ENCODE peak calls at places on chromosomes 6 and 20, in six cellular contexts. One of them, this sample, is unnamed.

GRCh38 chr20:48826883-48827771 is 672 bp downstream of the PREX1 start:
- DNase-seq in GM10248: no peak
- DNase-seq in fibroblast of pulmonary artery: no peak
- DNase-seq in fibroblast of mammary gland: no peak
- DNase-seq in activated T-helper 1 cell treated with anti-CD3 and anti-CD28 coated beads, Interleukin-2, amount 50 U/mL, for 16 hours: no peak
- DNase-seq in stimulated activated naive CD4-positive, alpha-beta T cell: peak; percentile 21
- DNase-seq in this sample: no peak

GRCh38 chr6:159168536-159169192 is 536 bp upstream of the FNDC1 start:
- DNase-seq in GM10248: peak; percentile 21
- DNase-seq in fibroblast of pulmonary artery: peak; percentile 50
- DNase-seq in fibroblast of mammary gland: peak; percentile 47
- DNase-seq in activated T-helper 1 cell treated with anti-CD3 and anti-CD28 coated beads, Interleukin-2, amount 50 U/mL, for 16 hours: no peak
- DNase-seq in stimulated activated naive CD4-positive, alpha-beta T cell: no peak
- DNase-seq in this sample: peak; percentile 72

GRCh38 chr6:87322304-87323212 is at the start of gene SMIM8:
- DNase-seq in GM10248: peak; percentile 93
- DNase-seq in fibroblast of pulmonary artery: peak; percentile 72
- DNase-seq in fibroblast of mammary gland: peak; percentile 61
- DNase-seq in activated T-helper 1 cell treated with anti-CD3 and anti-CD28 coated beads, Interleukin-2, amount 50 U/mL, for 16 hours: peak; percentile 75
- DNase-seq in stimulated activated naive CD4-positive, alpha-beta T cell: peak; percentile 63
- DNase-seq in this sample: peak; percentile 78

GRCh38 chr20:35120012-35120701 is 27.0 kb downstream of the EDEM2 start:
- DNase-seq in GM10248: no peak
- DNase-seq in fibroblast of pulmonary artery: peak; percentile 92
- DNase-seq in fibroblast of mammary gland: peak; percentile 85
- DNase-seq in activated T-helper 1 cell treated with anti-CD3 and anti-CD28 coated beads, Interleukin-2, amount 50 U/mL, for 16 hours: no peak
- DNase-seq in stimulated activated naive CD4-positive, alpha-beta T cell: no peak
- DNase-seq in this sample: no peak

GRCh38 chr6:161963634-161964244 is 689.9 kb upstream of the AGPAT4 start:
- DNase-seq in GM10248: no peak
- DNase-seq in fibroblast of pulmonary artery: no peak
- DNase-seq in fibroblast of mammary gland: no peak
- DNase-seq in activated T-helper 1 cell treated with anti-CD3 and anti-CD28 coated beads, Interleukin-2, amount 50 U/mL, for 16 hours: no peak
- DNase-seq in stimulated activated naive CD4-positive, alpha-beta T cell: no peak
- DNase-seq in this sample: no peak

GRCh38 chr6:116444991-116445566 is 16.1 kb upstream of the CALHM6 start:
- DNase-seq in GM10248: no peak
- DNase-seq in fibroblast of pulmonary artery: no peak
- DNase-seq in fibroblast of mammary gland: no peak
- DNase-seq in activated T-helper 1 cell treated with anti-CD3 and anti-CD28 coated beads, Interleukin-2, amount 50 U/mL, for 16 hours: no peak
- DNase-seq in stimulated activated naive CD4-positive, alpha-beta T cell: no peak
- DNase-seq in this sample: no peak

GRCh38 chr20:51562334-51563140 is 20.0 kb upstream of the NFATC2 start:
- DNase-seq in GM10248: peak; percentile 36
- DNase-seq in fibroblast of pulmonary artery: peak; percentile 97
- DNase-seq in fibroblast of mammary gland: peak; percentile 95
- DNase-seq in activated T-helper 1 cell treated with anti-CD3 and anti-CD28 coated beads, Interleukin-2, amount 50 U/mL, for 16 hours: no peak
- DNase-seq in stimulated activated naive CD4-positive, alpha-beta T cell: no peak
- DNase-seq in this sample: no peak

GRCh38 chr6:116536216-116536621 is 9.3 kb downstream of the TRAPPC3L start:
- DNase-seq in GM10248: peak; percentile 34
- DNase-seq in fibroblast of pulmonary artery: peak; percentile 82
- DNase-seq in fibroblast of mammary gland: peak; percentile 75
- DNase-seq in activated T-helper 1 cell treated with anti-CD3 and anti-CD28 coated beads, Interleukin-2, amount 50 U/mL, for 16 hours: no peak
- DNase-seq in stimulated activated naive CD4-positive, alpha-beta T cell: peak; percentile 6
- DNase-seq in this sample: no peak

GRCh38 chr20:63709149-63709527 is 1.3 kb downstream of the ZGPAT start:
- DNase-seq in GM10248: peak; percentile 4
- DNase-seq in fibroblast of pulmonary artery: no peak
- DNase-seq in fibroblast of mammary gland: no peak
- DNase-seq in activated T-helper 1 cell treated with anti-CD3 and anti-CD28 coated beads, Interleukin-2, amount 50 U/mL, for 16 hours: no peak
- DNase-seq in stimulated activated naive CD4-positive, alpha-beta T cell: no peak
- DNase-seq in this sample: no peak

GRCh38 chr6:127514396-127515227 is 4.5 kb downstream of the MTCL3 start:
- DNase-seq in GM10248: no peak
- DNase-seq in fibroblast of pulmonary artery: peak; percentile 67
- DNase-seq in fibroblast of mammary gland: peak; percentile 67
- DNase-seq in activated T-helper 1 cell treated with anti-CD3 and anti-CD28 coated beads, Interleukin-2, amount 50 U/mL, for 16 hours: no peak
- DNase-seq in stimulated activated naive CD4-positive, alpha-beta T cell: peak; percentile 44
- DNase-seq in this sample: no peak

GRCh38 chr6:167839755-167840154 is 13.0 kb downstream of the AFDN start:
- DNase-seq in GM10248: no peak
- DNase-seq in fibroblast of pulmonary artery: no peak
- DNase-seq in fibroblast of mammary gland: no peak
- DNase-seq in activated T-helper 1 cell treated with anti-CD3 and anti-CD28 coated beads, Interleukin-2, amount 50 U/mL, for 16 hours: no peak
- DNase-seq in stimulated activated naive CD4-positive, alpha-beta T cell: no peak
- DNase-seq in this sample: no peak

This sample was measured in D721Med.